ENCODE peak calls at places on chromosomes 12 and 14, in nine cellular contexts. T is upper lobe of left lung; R is Caco-2; W is cardiac muscle cell; G is transverse colon; E is effector memory CD4-positive, alpha-beta T cell; X is IMR-90; B is sigmoid colon; Y is MM.1S. A is an unnamed sample. For H3K4me1, the result is how much of the 10 kb centered on the place peaks cover.

GRCh38 chr14:36027354-36027753 is 149.2 kb downstream of the PTCSC3 start:
- DNase-seq in T (no peak), R (no peak), W (no peak), G (no peak), E (no peak), X (no peak), B (no peak), Y (no peak), A (no peak)

GRCh38 chr14:45201908-45202307 is 51.1 kb downstream of the MIS18BP1 start:
- DNase-seq in T (no peak), R (no peak), W (peak), G (no peak), E (no peak), X (no peak), B (no peak), Y (peak), A (no peak)

GRCh38 chr12:67531051-67531450 is 117.5 kb upstream of the DYRK2 start:
- DNase-seq in T (no peak), R (no peak), W (no peak), G (no peak), E (no peak), X (no peak), B (no peak), Y (no peak), A (no peak)

GRCh38 chr14:101730626-101731186 is 30.8 kb upstream of the PPP2R5C start:
- DNase-seq in T (no peak), R (no peak), W (no peak), G (no peak), E (no peak), X (no peak), B (no peak), Y (no peak), A (no peak)

GRCh38 chr14:78005325-78005724 is 164.8 kb upstream of the NRXN3 start:
- DNase-seq in T (no peak), R (no peak), W (peak), G (no peak), E (no peak), X (no peak), B (no peak), Y (no peak), A (no peak)

GRCh38 chr14:101980700-101981099 is 16.3 kb downstream of the DYNC1H1 start:
- DNase-seq in T (no peak), R (no peak), W (peak), G (peak), E (no peak), X (peak), B (peak), Y (no peak), A (peak)

GRCh38 chr12:10212623-10213131 is at the start of gene GABARAPL1:
- DNase-seq in T (peak), R (peak), W (peak), G (peak), E (peak), X (peak), B (peak), Y (peak), A (peak)

GRCh38 chr12:64699504-64700115 is 59.6 kb downstream of the GNS start:
- DNase-seq in T (no peak), R (no peak), W (peak), G (no peak), E (no peak), X (no peak), B (no peak), Y (no peak), A (no peak)

GRCh38 chr14:61234215-61234916 is 46.8 kb downstream of the TMEM30B start:
- DNase-seq in T (no peak), R (no peak), W (no peak), G (no peak), E (no peak), X (no peak), B (no peak), Y (no peak), A (no peak)

GRCh38 chr12:115132145-115132544 is 448.2 kb upstream of the TBX3 start:
- DNase-seq in T (no peak), R (no peak), W (peak), G (no peak), E (no peak), X (no peak), B (no peak), Y (no peak), A (peak)

GRCh38 chr14:51869426-51870113 is 9.2 kb downstream of the GNG2 start:
- DNase-seq in T (no peak), R (no peak), W (no peak), G (no peak), E (peak), X (no peak), B (no peak), Y (no peak), A (no peak)

GRCh38 chr14:105862581-105863239 is 336.3 kb downstream of the TMEM121 start:
- DNase-seq in T (no peak), R (no peak), W (no peak), G (peak), E (no peak), X (no peak), B (peak), Y (peak), A (no peak)

GRCh38 chr14:58082491-58083098 is 69.4 kb downstream of the ARMH4 start:
- DNase-seq in T (no peak), R (no peak), W (peak), G (no peak), E (no peak), X (peak), B (no peak), Y (no peak), A (peak)

GRCh38 chr12:107385518-107385917 is 292.2 kb upstream of the CRY1 start:
- DNase-seq in T (no peak), R (no peak), W (peak), G (no peak), E (no peak), X (no peak), B (no peak), Y (no peak), A (no peak)

GRCh38 chr14:51449666-51450061 is 202.0 kb upstream of the FRMD6 start:
- DNase-seq in T (no peak), R (no peak), W (no peak), G (no peak), E (no peak), X (no peak), B (no peak), Y (no peak), A (no peak)

GRCh38 chr12:39348523-39348922 is 94.4 kb downstream of the KIF21A start:
- DNase-seq in T (no peak), R (no peak), W (no peak), G (no peak), E (no peak), X (no peak), B (no peak), Y (no peak), A (no peak)

GRCh38 chr12:10190558-10191388 is 11.9 kb downstream of the TMEM52B start:
- DNase-seq in T (no peak), R (peak), W (peak), G (peak), E (no peak), X (peak), B (peak), Y (peak), A (peak)

GRCh38 chr14:24211311-24211710 is 2.0 kb downstream of the CHMP4A start:
- DNase-seq in T (no peak), R (no peak), W (no peak), G (no peak), E (no peak), X (no peak), B (peak), Y (no peak), A (no peak)

GRCh38 chr14:90319173-90319572 is 12.6 kb downstream of the NRDE2 start:
- DNase-seq in T (no peak), R (no peak), W (no peak), G (no peak), E (no peak), X (no peak), B (no peak), Y (no peak), A (no peak)

GRCh38 chr12:19539836-19540235 is 100.5 kb downstream of the AEBP2 start:
- DNase-seq in T (no peak), R (no peak), W (no peak), G (no peak), E (no peak), X (no peak), B (no peak), Y (no peak), A (no peak)

GRCh38 chr14:54564071-54564798 is 2.7 kb upstream of the SAMD4A start:
- DNase-seq in T (no peak), R (no peak), W (peak), G (no peak), E (no peak), X (peak), B (no peak), Y (peak), A (no peak)

GRCh38 chr12:5000204-5000603 is 43.5 kb upstream of the KCNA5 start:
- DNase-seq in T (no peak), R (peak), W (no peak), G (no peak), E (no peak), X (no peak), B (no peak), Y (no peak), A (no peak)

GRCh38 chr12:68080577-68080976 is 79.0 kb downstream of the IFNG start:
- DNase-seq in T (no peak), R (no peak), W (no peak), G (no peak), E (no peak), X (no peak), B (no peak), Y (no peak), A (no peak)

GRCh38 chr14:68655961-68656360 is 136.9 kb downstream of the ZFP36L1 start:
- DNase-seq in T (no peak), R (peak), W (no peak), G (no peak), E (no peak), X (no peak), B (no peak), Y (no peak), A (peak)

GRCh38 chr12:118256352-118256751 is 116.4 kb downstream of the TAOK3 start:
- DNase-seq in T (no peak), R (no peak), W (no peak), G (no peak), E (no peak), X (no peak), B (no peak), Y (no peak), A (no peak)

GRCh38 chr12:3630111-3630510 is 122.8 kb downstream of the CRACR2A start:
- DNase-seq in T (no peak), R (no peak), W (no peak), G (no peak), E (no peak), X (no peak), B (no peak), Y (no peak), A (no peak)

GRCh38 chr12:62799126-62799736 is 135.7 kb downstream of the PPM1H start:
- DNase-seq in T (no peak), R (peak), W (peak), G (peak), E (no peak), X (peak), B (no peak), Y (peak), A (peak)

GRCh38 chr14:34059925-34060746 is 109.3 kb upstream of the EGLN3 start:
- DNase-seq in T (peak), R (peak), W (peak), G (peak), E (peak), X (peak), B (peak), Y (no peak), A (peak)

GRCh38 chr14:34460841-34461240 is 1.2 kb downstream of the SPTSSA start:
- DNase-seq in T (no peak), R (no peak), W (peak), G (no peak), E (no peak), X (peak), B (no peak), Y (no peak), A (peak)

GRCh38 chr12:77153706-77154105 is 88.3 kb upstream of the E2F7 start:
- DNase-seq in T (no peak), R (no peak), W (peak), G (no peak), E (no peak), X (no peak), B (no peak), Y (no peak), A (no peak)

GRCh38 chr12:54371328-54372112 is 7.2 kb upstream of the GPR84 start:
- DNase-seq in T (peak), R (no peak), W (peak), G (no peak), E (no peak), X (no peak), B (peak), Y (no peak), A (no peak)

GRCh38 chr12:130088509-130088908 is 73.8 kb upstream of the FZD10 start:
- DNase-seq in T (no peak), R (no peak), W (no peak), G (no peak), E (no peak), X (no peak), B (no peak), Y (no peak), A (no peak)

GRCh38 chr14:102949062-102949800 is 26.8 kb downstream of the AMN start:
- DNase-seq in T (no peak), R (no peak), W (no peak), G (peak), E (no peak), X (peak), B (no peak), Y (no peak), A (peak)

DNA sequence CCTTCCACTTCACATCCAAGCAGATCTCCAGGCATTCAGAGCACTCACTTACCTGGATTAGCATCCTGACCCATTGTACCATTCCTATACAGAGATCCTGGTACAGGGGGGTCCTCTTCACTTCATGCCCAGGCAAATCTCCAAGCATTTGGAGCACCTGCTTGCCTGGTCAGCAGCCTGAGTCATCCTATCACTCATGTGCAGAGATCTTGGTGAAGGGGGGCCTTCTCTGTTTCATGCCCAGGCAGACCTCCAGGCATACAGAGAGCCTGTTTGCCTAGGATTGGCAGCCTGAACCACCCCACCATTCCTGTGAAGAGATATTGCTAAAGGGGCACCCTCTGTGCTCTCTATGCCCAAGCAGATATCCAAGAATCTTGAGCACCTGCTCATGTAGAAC is 111.1 kb upstream of the CCDC175 start:
- DNase-seq in T (no peak), R (no peak), W (no peak), G (no peak), E (no peak), X (no peak), B (no peak), Y (no peak), A (no peak)
- H3K4me1 ChIP-seq in T (under half), R (under half), W (under half), G (under half), E (under half), X (under half), B (under half), Y (under half), A (under half)

GRCh38 chr12:76081909-76082308 is 2.6 kb downstream of the NAP1L1 start:
- DNase-seq in T (no peak), R (no peak), W (no peak), G (no peak), E (no peak), X (no peak), B (no peak), Y (no peak), A (no peak)
- H3K4me3 ChIP-seq in T (no peak), R (no peak), W (peak), G (no peak), E (no peak), X (no peak), B (no peak), Y (no peak), A (no peak)

GRCh38 chr14:99891266-99891665 is 98.1 kb downstream of the EML1 start:
- DNase-seq in T (no peak), R (no peak), W (no peak), G (no peak), E (no peak), X (no peak), B (no peak), Y (no peak), A (no peak)

GRCh38 chr14:99889268-99889667 is 96.1 kb downstream of the EML1 start:
- DNase-seq in T (no peak), R (no peak), W (no peak), G (no peak), E (no peak), X (no peak), B (no peak), Y (no peak), A (no peak)

GRCh38 chr14:99891900-99892299 is 98.7 kb downstream of the EML1 start:
- DNase-seq in T (peak), R (no peak), W (no peak), G (no peak), E (no peak), X (peak), B (no peak), Y (no peak), A (no peak)

GRCh38 chr14:99896371-99896770 is 103.2 kb downstream of the EML1 start:
- DNase-seq in T (no peak), R (no peak), W (no peak), G (no peak), E (no peak), X (no peak), B (no peak), Y (no peak), A (no peak)

DNA sequence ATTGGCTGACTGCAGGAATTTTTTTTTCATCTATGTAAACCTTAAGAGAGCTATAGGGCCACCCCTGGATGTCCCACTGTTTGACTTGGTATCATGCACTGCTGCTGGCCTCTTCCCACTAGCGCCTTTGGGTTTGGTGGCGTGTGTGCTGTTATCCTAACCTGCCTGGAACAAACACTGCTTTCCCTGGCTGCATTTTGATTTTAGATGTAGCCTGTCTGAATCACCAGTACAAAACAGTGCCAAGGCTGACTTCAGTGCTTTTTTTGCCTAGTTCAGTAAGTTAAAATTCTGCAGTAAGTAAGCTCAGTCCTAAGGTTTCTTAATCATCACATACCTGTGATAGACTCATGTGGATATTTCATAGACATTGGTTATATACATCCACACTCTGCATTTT is 99.2 kb downstream of the EML1 start:
- DNase-seq in T (no peak), R (no peak), W (no peak), G (no peak), E (no peak), X (peak), B (no peak), Y (no peak), A (no peak)
- H3K4me1 ChIP-seq in T (under half), R (under half), W (under half), G (under half), E (under half), X (under half), B (under half), Y (under half), A (under half)

GRCh38 chr12:52050771-52051541 is at the start of gene NR4A1:
- DNase-seq in T (peak), R (peak), W (peak), G (peak), E (peak), X (peak), B (peak), Y (peak), A (peak)

GRCh38 chr12:52049286-52049685 is 2.0 kb upstream of the NR4A1 start:
- DNase-seq in T (no peak), R (no peak), W (no peak), G (no peak), E (no peak), X (no peak), B (no peak), Y (peak), A (no peak)

GRCh38 chr12:52049688-52050087 is 1.6 kb upstream of the NR4A1 start:
- DNase-seq in T (no peak), R (no peak), W (no peak), G (no peak), E (no peak), X (no peak), B (no peak), Y (peak), A (no peak)

GRCh38 chr12:52052471-52053186 is 1.4 kb downstream of the NR4A1 start:
- DNase-seq in T (no peak), R (no peak), W (peak), G (peak), E (peak), X (peak), B (peak), Y (no peak), A (no peak)

DNA sequence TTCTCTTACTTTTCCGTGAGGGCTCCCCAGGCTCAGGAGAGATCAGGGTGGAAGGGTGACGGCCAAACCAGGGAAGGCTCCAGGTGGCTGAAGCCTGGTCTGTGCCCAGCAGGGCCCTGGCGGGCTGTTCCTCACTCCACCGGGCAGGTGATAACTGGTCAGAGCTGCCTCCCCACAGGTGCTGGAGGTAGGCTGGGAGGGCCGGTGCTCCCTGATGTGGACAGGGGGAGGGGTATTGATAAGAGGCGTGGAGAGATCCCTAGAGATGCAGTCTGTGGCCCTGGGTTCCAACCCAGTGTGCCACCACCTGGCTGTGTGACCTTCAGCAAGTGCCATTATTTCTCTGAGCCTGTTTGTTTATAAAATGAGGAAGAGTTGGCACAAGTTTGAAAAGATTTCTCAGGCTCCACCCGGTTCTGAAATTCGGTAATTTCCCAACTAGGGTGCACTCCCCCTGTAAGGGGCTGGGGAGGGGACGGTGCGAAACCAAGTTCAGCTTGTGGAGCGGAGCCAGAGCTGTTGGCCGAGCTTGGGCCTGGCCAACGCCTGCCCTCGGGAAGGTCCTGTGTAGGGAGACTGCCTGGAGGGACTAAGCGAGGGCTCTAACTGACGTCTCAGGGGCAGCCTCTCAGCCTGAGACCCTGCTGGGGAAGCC is 999 bp upstream of the NR4A1 start:
- DNase-seq in T (no peak), R (peak), W (peak), G (no peak), E (no peak), X (peak), B (peak), Y (peak), A (no peak)
- H3K4me3 ChIP-seq in T (peak), R (peak), W (peak), G (peak), E (peak), X (peak), B (peak), Y (peak), A (peak)

A was measured in SJSA1.